ENCODE peak calls at places on chromosome 15, in nine cellular contexts. R is astrocyte, G is fibroblast of the aortic adventitia, Z is brain microvascular endothelial cell, E is choroid plexus epithelial cell, B is cardiac muscle cell, Q is tibial artery, Y is HFF-Myc, A is GM23338. T is an unnamed sample.
A peak's percentile ranks its signal among the peaks of the same experiment; 100 is the strongest.

GRCh38 chr15:29126821-29127461 is 142.7 kb downstream of the NSMCE3 start:
- DNase-seq in B (no peak), R (no peak), E (no peak), Q (no peak), G (no peak), Y (no peak), Z (no peak), A (peak; percentile 60), T (no peak)

GRCh38 chr15:34246276-34247010 is 21.6 kb downstream of the EMC4 start:
- DNase-seq in G (no peak), A (no peak), Z (no peak), B (no peak), E (no peak), Q (no peak), Y (no peak), R (no peak), T (no peak)

GRCh38 chr15:85925649-85926237 is 131.0 kb upstream of the KLHL25 start:
- DNase-seq in Z (no peak), R (no peak), E (no peak), A (peak; percentile 15), G (no peak), Y (no peak), B (no peak), Q (no peak), T (no peak)

GRCh38 chr15:90931737-90932659 is at the start of gene HDDC3:
- DNase-seq in G (peak; percentile 81), R (peak; percentile 48), E (peak; percentile 84), Q (peak; percentile 82), A (peak; percentile 95), Z (peak; percentile 70), B (peak; percentile 88), Y (peak; percentile 36), T (no peak)

GRCh38 chr15:51758645-51759044 is 7.2 kb downstream of the TMOD2 start:
- DNase-seq in Y (no peak), B (peak; percentile 84), A (no peak), G (peak; percentile 81), E (peak; percentile 66), Q (peak; percentile 58), R (peak; percentile 49), Z (peak; percentile 65), T (no peak)

GRCh38 chr15:73956276-73957086 is 30.2 kb downstream of the LOXL1 start:
- DNase-seq in Y (peak; percentile 51), G (peak; percentile 91), Q (peak; percentile 60), B (peak; percentile 91), Z (peak; percentile 91), R (peak; percentile 96), E (peak; percentile 83), A (no peak), T (peak; percentile 94)

GRCh38 chr15:40325188-40325587 is 1.7 kb downstream of the INAFM2 start:
- DNase-seq in E (no peak), A (no peak), Y (no peak), G (no peak), R (no peak), Z (no peak), B (peak; percentile 41), Q (no peak), T (no peak)

GRCh38 chr15:73694419-73694818 is 10.2 kb downstream of the CD276 start:
- DNase-seq in Z (peak; percentile 46), G (peak; percentile 69), Y (no peak), E (peak; percentile 65), R (no peak), B (no peak), A (no peak), Q (peak; percentile 46), T (no peak)

GRCh38 chr15:89177633-89178306 is 43.6 kb downstream of the RLBP1 start:
- DNase-seq in B (peak; percentile 89), R (peak; percentile 42), G (peak; percentile 90), Z (peak; percentile 66), Y (peak; percentile 31), E (peak; percentile 91), Q (peak; percentile 44), A (peak; percentile 87), T (peak; percentile 45)

GRCh38 chr15:60695713-60696522 is 217.0 kb upstream of the ICE2 start:
- DNase-seq in B (no peak), Z (peak; percentile 69), R (peak; percentile 47), Y (no peak), E (no peak), G (no peak), Q (no peak), A (no peak), T (no peak)

GRCh38 chr15:38662805-38663204 is 98.2 kb upstream of the RASGRP1 start:
- DNase-seq in Q (no peak), E (no peak), B (no peak), A (no peak), Y (no peak), G (no peak), Z (no peak), R (no peak), T (no peak)

GRCh38 chr15:48563944-48564343 is 81.6 kb downstream of the FBN1 start:
- DNase-seq in E (peak; percentile 54), Z (no peak), Q (no peak), Y (no peak), G (peak; percentile 66), A (no peak), R (peak; percentile 56), B (no peak), T (no peak)

GRCh38 chr15:34043391-34043790 is 4.4 kb upstream of the AVEN start:
- DNase-seq in R (no peak), A (no peak), Y (no peak), Z (no peak), Q (no peak), B (peak; percentile 40), E (peak; percentile 44), G (no peak), T (no peak)

GRCh38 chr15:84598993-84599392 is 1.8 kb upstream of the ZSCAN2 start:
- DNase-seq in E (peak; percentile 84), G (peak; percentile 68), B (peak; percentile 72), Z (peak; percentile 58), Y (peak; percentile 32), Q (no peak), A (peak; percentile 83), R (peak; percentile 32), T (no peak)

GRCh38 chr15:85473455-85473854 is 93.1 kb downstream of the AKAP13 start:
- DNase-seq in G (peak; percentile 65), A (no peak), Z (peak; percentile 61), B (peak; percentile 41), Y (no peak), R (peak; percentile 70), E (peak; percentile 83), Q (no peak), T (no peak)

GRCh38 chr15:64688179-64688578 is 87.2 kb downstream of the RBPMS2 start:
- DNase-seq in Q (no peak), B (no peak), R (no peak), Z (no peak), A (no peak), Y (no peak), G (no peak), E (no peak), T (no peak)

GRCh38 chr15:51460796-51461195 is 119.3 kb downstream of the GLDN start:
- DNase-seq in A (no peak), E (no peak), Z (no peak), R (peak; percentile 9), G (no peak), Q (no peak), Y (no peak), B (no peak), T (no peak)

GRCh38 chr15:44159492-44159891 is 35.6 kb downstream of the FRMD5 start:
- DNase-seq in R (no peak), Z (no peak), G (peak; percentile 37), E (no peak), Q (no peak), A (no peak), B (no peak), Y (no peak), T (peak; percentile 48)

GRCh38 chr15:101264911-101265641 is 12.2 kb downstream of the SELENOS start:
- DNase-seq in A (no peak), Y (no peak), Q (no peak), B (peak; percentile 30), Z (no peak), R (no peak), G (no peak), E (peak; percentile 61), T (no peak)
- H3K4me3 ChIP-seq in A (no peak overlapping the region), Y (no peak overlapping the region), Q (no peak overlapping the region), B (no peak overlapping the region), Z (no peak overlapping the region), R (no peak overlapping the region), G (no peak overlapping the region), E (no peak overlapping the region), T (no peak overlapping the region)

DNA sequence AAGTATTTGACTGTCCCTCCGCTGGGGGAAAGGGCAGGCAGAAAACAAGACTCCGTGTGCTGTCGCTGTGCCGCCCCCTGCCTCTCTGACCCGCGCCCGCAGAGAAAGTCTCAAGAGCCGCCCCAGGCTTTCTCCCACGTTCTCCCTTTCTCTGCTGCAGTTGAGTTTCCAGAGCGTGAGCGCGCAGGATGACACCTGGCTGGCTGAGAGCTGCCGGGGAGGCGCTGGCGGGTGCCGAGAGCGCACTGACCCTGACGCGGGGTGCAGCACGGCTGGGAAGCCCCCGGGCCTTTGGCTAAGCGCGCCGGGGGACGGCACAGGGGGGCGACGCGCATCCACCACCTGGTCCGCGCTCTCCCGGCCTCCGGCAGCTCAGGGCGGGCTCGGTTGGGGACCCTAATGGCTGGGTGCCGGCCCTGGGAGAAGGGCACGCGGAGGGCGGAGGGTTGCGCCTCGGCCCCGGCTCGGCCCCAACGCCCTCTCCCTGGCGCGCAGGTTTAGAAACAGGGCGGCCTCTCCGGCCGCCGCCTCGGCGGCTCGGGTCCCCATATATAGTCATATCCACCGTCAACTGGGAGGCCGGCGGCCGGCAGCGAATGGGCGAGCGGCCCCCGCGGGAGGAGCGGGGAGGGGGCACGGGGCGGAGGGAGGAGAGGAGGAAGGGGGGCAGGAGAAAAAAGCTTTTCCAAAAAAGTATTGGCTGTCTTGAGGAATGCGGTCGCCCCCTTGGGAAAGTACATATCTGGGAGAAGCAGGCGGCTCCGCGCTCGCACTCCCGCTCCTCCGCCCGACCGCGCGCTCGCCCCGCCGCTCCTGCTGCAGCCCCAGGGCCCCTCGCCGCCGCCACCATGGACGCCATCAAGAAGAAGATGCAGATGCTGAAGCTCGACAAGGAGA is at the start of gene TPM1:
- DNase-seq in G (peak; percentile 91), Z (peak; percentile 93), Q (peak; percentile 93), B (peak; percentile 95), Y (no peak), A (peak; percentile 94), R (peak; percentile 91), E (peak; percentile 90), T (peak; percentile 67)
- TF ChIP-seq CTCF in G (no peak), Z (peak; percentile 35), Q (peak; percentile 8), B (no peak), Y (no peak), A (peak; percentile 25), R (no peak), E (peak; percentile 21), T (peak; percentile 24)

GRCh38 chr15:23687143-23687470 is at the start of gene NDN:
- DNase-seq in B (peak; percentile 68), Y (no peak), E (peak; percentile 12), G (peak; percentile 28), Z (no peak), R (peak; percentile 49), Q (no peak), A (peak; percentile 73), T (no peak)
- H3K4me3 ChIP-seq in B (peak within 1 kb of the TSS; percentile 59), Y (peak within 1 kb of the TSS; percentile 43), E (peak within 1 kb of the TSS; percentile 35), G (peak within 1 kb of the TSS; percentile 58), Z (peak within 1 kb of the TSS; percentile 43), R (peak within 1 kb of the TSS; percentile 50), Q (peak within 1 kb of the TSS; percentile 53), A (peak within 1 kb of the TSS; percentile 64), T (peak within 1 kb of the TSS; percentile 58)

DNA sequence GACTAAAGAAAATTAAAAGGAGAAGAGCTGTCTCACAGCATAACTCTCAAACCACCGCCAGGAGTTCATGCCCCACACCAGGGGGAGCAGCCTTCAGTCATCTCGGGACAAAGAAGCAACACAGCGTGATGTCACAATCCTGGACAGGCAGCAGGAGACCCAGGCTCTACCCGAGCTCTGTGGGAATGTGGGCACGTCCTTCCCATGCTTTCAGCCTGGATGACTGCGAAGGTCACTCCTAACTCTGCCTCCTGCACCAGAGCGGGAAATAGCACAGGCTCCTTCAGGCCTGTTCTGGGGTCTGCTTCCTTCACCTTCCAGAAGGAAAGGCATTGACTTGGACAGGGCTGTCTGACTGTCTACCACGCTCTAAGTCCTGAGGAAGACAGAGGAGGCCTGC is 31.3 kb downstream of the NOX5 start:
- DNase-seq in Y (no peak), B (peak; percentile 74), R (peak; percentile 42), Z (peak; percentile 74), E (peak; percentile 84), G (no peak), A (peak; percentile 22), Q (no peak), T (no peak)
- TF ChIP-seq CTCF in Y (no peak), B (peak; percentile 46), R (peak; percentile 27), Z (peak; percentile 75), E (peak; percentile 72), G (no peak), A (peak; percentile 33), Q (no peak), T (peak; percentile 41)

T was measured in kidney epithelial cell.